ENCODE peak calls at places on chromosomes 2 and 18, in four cellular contexts. G is psoas muscle; X is CD8-positive, alpha-beta memory T cell; D is stimulated activated naive CD8-positive, alpha-beta T cell treated with anti-CD3 and anti-CD28 coated beads, Interleukin-15, Interleukin-2, amounts not matched to agents 100 U/mL and 50 U/mL, for 24 hours. R is an unnamed sample.

GRCh38 chr2:120177011-120177621 is 46.1 kb downstream of the TMEM185B start:
- DNase-seq in G (peak; percentile 70), X (peak; percentile 84), D (peak; percentile 81), R (peak; percentile 47)

GRCh38 chr2:191180712-191181111 is 29.9 kb upstream of the STAT4 start:
- DNase-seq in D (no peak), X (no peak), G (no peak), R (no peak)

GRCh38 chr2:47629501-47630460 is 153.2 kb upstream of the MSH6 start:
- DNase-seq in D (no peak), G (no peak), X (no peak), R (no peak)

GRCh38 chr2:202007015-202008011 is 26.3 kb upstream of the FZD7 start:
- DNase-seq in G (no peak), D (no peak), X (no peak), R (no peak)

GRCh38 chr2:240199133-240199870 is 58.8 kb upstream of the OTOS start:
- DNase-seq in D (no peak), X (no peak), G (peak; percentile 27), R (peak; percentile 21)

GRCh38 chr18:58507881-58508280 is 121.0 kb downstream of the ALPK2 start:
- DNase-seq in D (no peak), G (no peak), X (no peak), R (no peak)

GRCh38 chr2:68877079-68877772 is 6.0 kb upstream of the BMP10 start:
- DNase-seq in D (no peak), G (no peak), X (no peak), R (peak; percentile 67)

GRCh38 chr2:230672836-230673235 is 39.8 kb upstream of the CAB39 start:
- DNase-seq in X (no peak), G (no peak), D (no peak), R (no peak)

GRCh38 chr2:217610411-217610814 is 392.4 kb downstream of the TNS1 start:
- DNase-seq in G (no peak), X (peak; percentile 27), D (peak; percentile 63), R (peak; percentile 59)

GRCh38 chr2:108920686-108921085 is 68.3 kb downstream of the EDAR start:
- DNase-seq in X (no peak), G (no peak), D (no peak), R (peak; percentile 3)

GRCh38 chr2:31127931-31128330 is 10.3 kb downstream of the GALNT14 start:
- DNase-seq in X (no peak), G (no peak), D (no peak), R (no peak)

GRCh38 chr2:155689791-155690190 is 642.7 kb downstream of the NR4A2 start:
- DNase-seq in D (no peak), G (no peak), X (no peak), R (no peak)

GRCh38 chr2:223612501-223612900 is 10.3 kb upstream of the SCG2 start:
- DNase-seq in D (no peak), G (no peak), X (no peak), R (no peak)

GRCh38 chr18:30971338-30971956 is 71.1 kb downstream of the DSC3 start:
- DNase-seq in X (no peak), G (no peak), D (no peak), R (no peak)

GRCh38 chr2:188318161-188318749 is 26.6 kb downstream of the GULP1 start:
- DNase-seq in X (no peak), G (no peak), D (no peak), R (no peak)

GRCh38 chr18:54852780-54853675 is 24.8 kb downstream of the RAB27B start:
- DNase-seq in X (no peak), D (no peak), G (no peak), R (no peak)

GRCh38 chr18:39167990-39168389 is 1602.4 kb upstream of the CELF4 start:
- DNase-seq in X (no peak), G (no peak), D (no peak), R (no peak)

GRCh38 chr2:60861736-60862135 is 19.6 kb upstream of the REL start:
- DNase-seq in D (no peak), G (no peak), X (no peak), R (no peak)

GRCh38 chr2:96161785-96162367 is 16.6 kb upstream of the DUSP2 start:
- DNase-seq in G (no peak), D (no peak), X (peak; percentile 73), R (no peak)

GRCh38 chr18:62523631-62524442 is 1.0 kb downstream of the ZCCHC2 start:
- DNase-seq in G (peak; percentile 80), D (peak; percentile 59), X (peak; percentile 49), R (peak; percentile 59)

GRCh38 chr2:158779621-158780020 is 15.5 kb upstream of the DAPL1 start:
- DNase-seq in G (no peak), D (no peak), X (no peak), R (no peak)

GRCh38 chr18:25056456-25056855 is 295.5 kb downstream of the ZNF521 start:
- DNase-seq in D (no peak), X (no peak), G (no peak), R (no peak)

GRCh38 chr2:151237422-151238012 is 24.1 kb downstream of the RBM43 start:
- DNase-seq in D (peak; percentile 17), G (no peak), X (no peak), R (no peak)

GRCh38 chr2:18749912-18750526 is 160.7 kb upstream of the NT5C1B start:
- DNase-seq in X (no peak), G (no peak), D (peak; percentile 56), R (peak; percentile 62)

GRCh38 chr18:48621240-48621639 is 82.4 kb downstream of the CTIF start:
- DNase-seq in G (no peak), X (no peak), D (no peak), R (no peak)

GRCh38 chr18:64765908-64766307 is 617.0 kb upstream of the LINC00305 start:
- DNase-seq in D (no peak), G (no peak), X (no peak), R (no peak)

GRCh38 chr2:95017836-95018235 is 7.7 kb upstream of the MAL start:
- DNase-seq in D (no peak), X (no peak), G (no peak), R (no peak)

GRCh38 chr2:64525323-64525625 is 1.1 kb downstream of the AFTPH start:
- DNase-seq in G (no peak), X (peak; percentile 18), D (peak; percentile 39), R (no peak)

R was measured in stomach.